ENCODE peak calls at places on chromosome 16, in eight cellular contexts. H is suprapubic skin, C is mammary epithelial cell, O is BJ, A is sigmoid colon, P is prostate gland, X is upper lobe of right lung, I is foreskin fibroblast. Z is an unnamed sample.

GRCh38 chr16:82311528-82311927 is 141.5 kb upstream of the MPHOSPH6 start:
- DNase-seq in H (no peak), C (no peak), O (no peak), A (no peak), P (no peak), X (no peak), I (no peak), Z (no peak)

GRCh38 chr16:61900482-61900881 is 135.8 kb downstream of the CDH8 start:
- DNase-seq in H (no peak), C (peak), O (no peak), A (no peak), P (no peak), X (no peak), I (peak), Z (no peak)

GRCh38 chr16:81502396-81503060 is 57.9 kb downstream of the CMIP start:
- DNase-seq in H (no peak), C (no peak), O (no peak), A (no peak), P (no peak), X (no peak), I (no peak), Z (no peak)

GRCh38 chr16:69494993-69495392 is 70.6 kb downstream of the CYB5B start:
- DNase-seq in H (no peak), C (no peak), O (no peak), A (no peak), P (no peak), X (no peak), I (no peak), Z (no peak)

GRCh38 chr16:50311891-50312501 is 45.6 kb downstream of the ADCY7 start:
- DNase-seq in H (no peak), C (no peak), O (no peak), A (peak), P (peak), X (peak), I (no peak), Z (peak)

GRCh38 chr16:76639685-76640289 is 362.6 kb downstream of the CNTNAP4 start:
- DNase-seq in H (no peak), C (peak), O (no peak), A (no peak), P (no peak), X (no peak), I (no peak), Z (no peak)

GRCh38 chr16:4660454-4661007 is 32.8 kb upstream of the NUDT16L1 start:
- DNase-seq in H (no peak), C (peak), O (no peak), A (no peak), P (no peak), X (peak), I (peak), Z (no peak)

GRCh38 chr16:2022723-2023097 is 3.1 kb downstream of the NPW start:
- DNase-seq in H (no peak), C (peak), O (no peak), A (no peak), P (no peak), X (no peak), I (peak), Z (no peak)

GRCh38 chr16:3642397-3643094 is 11.9 kb upstream of the DNASE1 start:
- DNase-seq in H (peak), C (peak), O (no peak), A (peak), P (peak), X (peak), I (no peak), Z (peak)

GRCh38 chr16:89909777-89910716 is 8.6 kb upstream of the MC1R start:
- DNase-seq in H (peak), C (peak), O (no peak), A (peak), P (peak), X (peak), I (peak), Z (peak)

GRCh38 chr16:57801098-57801855 is 1.0 kb downstream of the KIFC3 start:
- DNase-seq in H (no peak), C (peak), O (no peak), A (no peak), P (no peak), X (no peak), I (peak), Z (no peak)

GRCh38 chr16:89116341-89117238 is 22.9 kb downstream of the ACSF3 start:
- DNase-seq in H (no peak), C (no peak), O (no peak), A (no peak), P (no peak), X (peak), I (no peak), Z (peak)

GRCh38 chr16:1884155-1884760 is 12.3 kb upstream of the MEIOB start:
- DNase-seq in H (no peak), C (no peak), O (no peak), A (no peak), P (no peak), X (no peak), I (peak), Z (no peak)

GRCh38 chr16:85860413-85861094 is 38.4 kb upstream of the IRF8 start:
- DNase-seq in H (no peak), C (peak), O (no peak), A (no peak), P (no peak), X (no peak), I (no peak), Z (no peak)

GRCh38 chr16:11896776-11897175 is 19.0 kb downstream of the GSPT1 start:
- DNase-seq in H (no peak), C (peak), O (no peak), A (no peak), P (no peak), X (no peak), I (peak), Z (no peak)

GRCh38 chr16:3214904-3215600 is 19.9 kb downstream of the ZNF200 start:
- DNase-seq in H (no peak), C (no peak), O (no peak), A (no peak), P (no peak), X (no peak), I (no peak), Z (no peak)

GRCh38 chr16:65909310-65910050 is 457.0 kb upstream of the CDH5 start:
- DNase-seq in H (no peak), C (peak), O (no peak), A (no peak), P (no peak), X (no peak), I (no peak), Z (no peak)

GRCh38 chr16:78147846-78148535 is 48.5 kb downstream of the WWOX start:
- DNase-seq in H (no peak), C (no peak), O (no peak), A (no peak), P (no peak), X (no peak), I (no peak), Z (no peak)

GRCh38 chr16:89155184-89155679 is 16.3 kb upstream of the CDH15 start:
- DNase-seq in H (no peak), C (no peak), O (peak), A (peak), P (peak), X (peak), I (peak), Z (no peak)

GRCh38 chr16:74700206-74701040 is at the start of gene MLKL:
- DNase-seq in H (no peak), C (peak), O (no peak), A (peak), P (peak), X (peak), I (peak), Z (no peak)

GRCh38 chr16:16025214-16025968 is 76.0 kb downstream of the ABCC1 start:
- DNase-seq in H (no peak), C (peak), O (peak), A (no peak), P (peak), X (no peak), I (peak), Z (no peak)

GRCh38 chr16:54459509-54460235 is 173.1 kb upstream of the IRX3 start:
- DNase-seq in H (no peak), C (no peak), O (peak), A (no peak), P (no peak), X (no peak), I (peak), Z (no peak)

GRCh38 chr16:66274335-66275110 is 92.0 kb upstream of the CDH5 start:
- DNase-seq in H (peak), C (peak), O (no peak), A (peak), P (no peak), X (no peak), I (peak), Z (no peak)

GRCh38 chr16:2770781-2771111 is 6.3 kb downstream of the ELOB start:
- DNase-seq in H (no peak), C (no peak), O (no peak), A (no peak), P (no peak), X (no peak), I (no peak), Z (no peak)

GRCh38 chr16:54938351-54939346 is 8.0 kb downstream of the IRX5 start:
- DNase-seq in H (no peak), C (peak), O (no peak), A (no peak), P (peak), X (peak), I (peak), Z (peak)

GRCh38 chr16:20879175-20880053 is 20.7 kb downstream of the DCUN1D3 start:
- DNase-seq in H (no peak), C (peak), O (no peak), A (no peak), P (no peak), X (no peak), I (peak), Z (no peak)

GRCh38 chr16:84412262-84412661 is 43.9 kb downstream of the ATP2C2 start:
- DNase-seq in H (no peak), C (no peak), O (no peak), A (no peak), P (no peak), X (peak), I (no peak), Z (peak)

GRCh38 chr16:84593825-84594724 is 23.8 kb downstream of the COTL1 start:
- DNase-seq in H (no peak), C (no peak), O (no peak), A (no peak), P (no peak), X (peak), I (peak), Z (no peak)

GRCh38 chr16:600781-601180 is 10.9 kb downstream of the RAB40C start:
- DNase-seq in H (no peak), C (no peak), O (no peak), A (no peak), P (no peak), X (no peak), I (peak), Z (no peak)
- TF ChIP-seq CTCF in H (no peak), C (peak), O (peak), A (no peak), P (no peak), X (no peak), I (peak), Z (peak)

GRCh38 chr16:17149904-17150483 is 320.8 kb downstream of the XYLT1 start:
- DNase-seq in H (no peak), C (no peak), O (no peak), A (no peak), P (no peak), X (no peak), I (peak), Z (no peak)

GRCh38 chr16:17143546-17144419 is 327.0 kb downstream of the XYLT1 start:
- DNase-seq in H (no peak), C (no peak), O (no peak), A (no peak), P (no peak), X (no peak), I (no peak), Z (no peak)

GRCh38 chr16:17147942-17148341 is 322.8 kb downstream of the XYLT1 start:
- DNase-seq in H (no peak), C (no peak), O (no peak), A (no peak), P (no peak), X (no peak), I (no peak), Z (no peak)

GRCh38 chr16:17145029-17145428 is 325.7 kb downstream of the XYLT1 start:
- DNase-seq in H (no peak), C (no peak), O (no peak), A (no peak), P (no peak), X (no peak), I (no peak), Z (no peak)

DNA sequence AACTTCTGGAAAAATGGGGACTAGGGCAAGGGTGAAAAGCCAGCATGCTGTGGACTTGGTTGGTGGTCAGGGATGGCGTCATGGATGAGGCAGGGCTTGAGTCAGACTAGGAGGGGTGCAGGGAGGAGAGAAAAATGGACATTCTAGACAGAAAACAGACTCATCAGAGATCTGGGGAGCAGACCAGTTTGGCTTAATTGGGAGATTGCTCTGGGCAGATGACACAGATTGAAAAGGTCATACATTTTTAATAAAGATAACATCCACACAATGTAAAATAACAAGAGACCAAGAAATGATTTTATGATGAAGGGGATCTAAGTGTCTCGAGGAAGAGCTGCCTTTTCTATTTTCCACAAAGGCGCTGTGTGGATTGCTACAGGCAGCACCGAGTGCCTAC is 326.3 kb downstream of the XYLT1 start:
- DNase-seq in H (no peak), C (no peak), O (no peak), A (no peak), P (no peak), X (no peak), I (peak), Z (no peak)
- TF ChIP-seq CTCF in H (no peak), C (no peak), O (no peak), A (no peak), P (no peak), X (no peak), I (no peak), Z (no peak)

DNA sequence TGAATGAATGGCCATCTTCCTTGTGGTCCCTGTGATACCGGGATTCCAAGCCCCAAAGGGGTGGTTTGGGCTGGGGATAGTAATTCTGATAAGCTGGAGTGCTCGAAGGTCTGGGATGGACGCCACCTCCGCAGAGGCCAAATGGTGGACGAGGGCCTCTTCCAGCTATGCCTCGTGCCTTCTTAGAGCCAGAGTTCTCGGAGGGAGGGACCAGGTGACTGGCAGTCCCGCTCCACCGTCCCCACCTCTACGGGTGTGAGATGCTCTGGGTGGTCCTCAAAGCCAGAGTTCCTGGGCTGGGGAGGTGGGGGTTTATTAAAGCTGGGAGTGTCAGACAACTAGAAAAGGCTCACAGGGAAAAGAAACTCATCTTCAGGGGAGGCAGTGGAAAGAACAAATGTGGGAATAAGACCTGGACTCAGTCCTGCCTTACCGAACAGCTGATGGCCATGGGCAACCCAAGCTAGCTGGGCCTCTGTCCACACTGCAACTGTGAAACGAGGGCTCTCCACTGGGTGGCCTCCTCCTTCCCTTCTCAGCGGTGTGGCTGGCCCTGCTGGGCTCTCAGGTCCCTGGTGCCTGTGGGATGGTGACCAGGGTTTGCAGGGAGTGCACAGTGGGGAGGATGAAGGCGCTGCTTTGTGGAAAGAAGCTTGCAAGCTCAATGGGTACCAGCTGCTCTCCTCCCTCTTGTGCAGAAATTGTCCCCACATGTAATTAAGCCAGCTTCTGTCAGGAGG is 75.2 kb downstream of the N4BP1 start:
- DNase-seq in H (no peak), C (no peak), O (no peak), A (peak), P (no peak), X (no peak), I (no peak), Z (no peak)
- TF ChIP-seq CTCF in H (no peak), C (peak), O (no peak), A (no peak), P (no peak), X (no peak), I (no peak), Z (no peak)

DNA sequence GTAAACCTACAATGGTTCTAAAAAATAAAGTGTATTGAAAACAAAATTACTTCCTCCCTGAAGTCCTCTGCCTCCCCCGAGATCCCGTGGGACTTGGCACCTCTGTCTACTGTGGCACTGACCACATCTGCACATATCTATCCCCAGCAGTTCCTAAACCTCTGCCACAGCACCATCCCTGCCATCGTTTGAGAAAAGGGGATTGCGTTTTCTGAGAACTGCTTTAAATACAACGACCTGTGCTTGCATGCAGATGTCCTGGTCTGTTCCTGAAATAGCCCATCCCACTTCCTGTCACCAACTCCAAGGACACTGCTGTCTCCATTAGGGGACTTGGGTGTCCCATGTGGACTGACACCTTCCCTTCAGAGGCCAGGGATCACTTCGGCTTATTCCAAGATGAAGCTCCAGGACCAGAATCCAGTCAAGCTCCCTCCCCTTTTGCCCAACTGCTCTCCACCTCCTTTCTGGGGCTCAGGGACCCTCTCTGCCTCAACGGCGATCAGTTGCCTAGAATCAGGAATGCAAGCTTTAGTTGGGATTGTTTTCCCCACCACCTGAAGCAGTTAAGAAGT is 20.6 kb downstream of the CBLN1 start:
- DNase-seq in H (no peak), C (no peak), O (no peak), A (no peak), P (no peak), X (no peak), I (no peak), Z (no peak)
- TF ChIP-seq CTCF in H (no peak), C (no peak), O (no peak), A (no peak), P (no peak), X (no peak), I (no peak), Z (no peak)

GRCh38 chr16:47876494-47876893 is 279.3 kb downstream of the ABCC12 start:
- DNase-seq in H (no peak), C (no peak), O (no peak), A (no peak), P (no peak), X (no peak), I (no peak), Z (no peak)

GRCh38 chr16:47872228-47872627 is 283.6 kb downstream of the ABCC12 start:
- DNase-seq in H (no peak), C (no peak), O (no peak), A (no peak), P (no peak), X (no peak), I (no peak), Z (no peak)

GRCh38 chr16:47877166-47877565 is 278.6 kb downstream of the ABCC12 start:
- DNase-seq in H (no peak), C (peak), O (no peak), A (no peak), P (no peak), X (no peak), I (no peak), Z (no peak)

DNA sequence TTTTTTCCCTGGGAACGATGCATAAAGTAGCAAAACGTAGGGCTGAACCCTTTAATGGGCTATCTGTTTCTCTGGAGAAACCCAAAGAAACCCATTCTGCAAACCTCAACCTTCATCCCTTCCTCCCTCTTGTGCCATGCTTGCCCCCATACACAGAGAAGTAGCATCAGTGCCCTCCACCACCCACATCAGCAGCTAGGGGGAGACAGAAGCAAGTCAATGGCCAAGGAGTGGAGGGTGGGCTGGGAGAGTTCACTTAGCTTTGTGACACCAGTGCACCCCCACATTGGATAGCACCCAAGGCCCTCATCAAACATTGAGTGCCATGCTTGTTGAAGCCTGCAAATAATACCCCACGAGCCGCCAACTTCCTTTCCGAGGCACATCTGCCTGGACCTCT is 282.4 kb downstream of the ABCC12 start:
- DNase-seq in H (no peak), C (no peak), O (no peak), A (no peak), P (no peak), X (no peak), I (no peak), Z (no peak)
- TF ChIP-seq CTCF in H (no peak), C (peak), O (peak), A (no peak), P (no peak), X (no peak), I (no peak), Z (peak)